ENCODE peak calls at places on chromosomes 16 and 17, in six cellular contexts. R is A549; S is stimulated activated CD8-positive, alpha-beta memory T cell treated with anti-CD3 and anti-CD28 coated beads, Interleukin-15, amount 100 ng/mL, for 48 hours; X is pons; U is EH; L is upper lobe of right lung. A is an unnamed sample.
A peak's percentile ranks its signal among the peaks of the same experiment; 100 is the strongest.

GRCh38 chr17:32881054-32881453 is 4.1 kb upstream of the MYO1D start:
- DNase-seq in R (no peak), S (no peak), X (no peak), U (peak; percentile 13), L (no peak), A (no peak)

GRCh38 chr17:39080416-39081179 is 70.8 kb downstream of the PLXDC1 start:
- DNase-seq in R (no peak), S (no peak), X (no peak), U (peak; percentile 84), L (no peak), A (no peak)

GRCh38 chr16:53058441-53058840 is 3.6 kb downstream of the CHD9 start:
- DNase-seq in R (no peak), S (no peak), X (no peak), U (no peak), L (no peak), A (no peak)

GRCh38 chr16:72470541-72470940 is 298.6 kb upstream of the PMFBP1 start:
- DNase-seq in R (no peak), S (no peak), X (no peak), U (no peak), L (no peak), A (no peak)

GRCh38 chr17:17781591-17782424 is 55.0 kb downstream of the SREBF1 start:
- DNase-seq in R (peak; percentile 51), S (no peak), X (peak; percentile 79), U (peak; percentile 72), L (peak; percentile 83), A (no peak)

GRCh38 chr17:46020023-46020735 is 21.1 kb downstream of the STH start:
- DNase-seq in R (no peak), S (peak; percentile 44), X (peak; percentile 34), U (no peak), L (no peak), A (no peak)

GRCh38 chr16:18983565-18984424 is at the start of gene TMC7:
- DNase-seq in R (peak; percentile 92), S (peak; percentile 25), X (peak; percentile 84), U (peak; percentile 86), L (peak; percentile 94), A (peak; percentile 74)

GRCh38 chr17:44931376-44931775 is 16.1 kb upstream of the GFAP start:
- DNase-seq in R (no peak), S (no peak), X (no peak), U (no peak), L (peak; percentile 34), A (no peak)

GRCh38 chr16:9965079-9965478 is 217.1 kb downstream of the GRIN2A start:
- DNase-seq in R (no peak), S (no peak), X (no peak), U (no peak), L (no peak), A (no peak)

GRCh38 chr16:67767953-67768352 is 38.4 kb downstream of the RANBP10 start:
- DNase-seq in R (peak; percentile 22), S (no peak), X (no peak), U (peak; percentile 78), L (no peak), A (no peak)

GRCh38 chr17:32658470-32659418 is 172.0 kb downstream of the CDK5R1 start:
- DNase-seq in R (no peak), S (no peak), X (peak; percentile 15), U (no peak), L (no peak), A (no peak)

GRCh38 chr17:42759982-42760651 is 910 bp upstream of the RAMP2 start:
- DNase-seq in R (no peak), S (no peak), X (no peak), U (no peak), L (no peak), A (no peak)

GRCh38 chr17:45946841-45947256 is 52.2 kb upstream of the STH start:
- DNase-seq in R (no peak), S (no peak), X (peak; percentile 92), U (no peak), L (no peak), A (no peak)

GRCh38 chr17:34116306-34116705 is 138.8 kb upstream of the CCL2 start:
- DNase-seq in R (no peak), S (no peak), X (no peak), U (no peak), L (no peak), A (no peak)

GRCh38 chr16:88116121-88116900 is 165.1 kb downstream of the BANP start:
- DNase-seq in R (no peak), S (no peak), X (no peak), U (peak; percentile 30), L (no peak), A (no peak)

GRCh38 chr16:4626396-4626795 is 1.8 kb downstream of the MGRN1 start:
- DNase-seq in R (no peak), S (no peak), X (no peak), U (no peak), L (no peak), A (no peak)

GRCh38 chr16:80936410-80936809 is 70.3 kb downstream of the CMC2 start:
- DNase-seq in R (no peak), S (no peak), X (no peak), U (peak; percentile 78), L (no peak), A (no peak)

GRCh38 chr16:77212736-77213541 is 13.7 kb downstream of the SYCE1L start:
- DNase-seq in R (peak; percentile 73), S (peak; percentile 53), X (no peak), U (peak; percentile 36), L (peak; percentile 86), A (no peak)

GRCh38 chr16:27430923-27431484 is 29.0 kb downstream of the IL21R start:
- DNase-seq in R (no peak), S (no peak), X (no peak), U (peak; percentile 29), L (peak; percentile 23), A (no peak)

GRCh38 chr17:15384142-15384803 is 42.9 kb upstream of the TEKT3 start:
- DNase-seq in R (no peak), S (no peak), X (peak; percentile 75), U (no peak), L (no peak), A (no peak)

GRCh38 chr17:9432121-9432866 is 143.3 kb downstream of the STX8 start:
- DNase-seq in R (no peak), S (no peak), X (no peak), U (peak; percentile 21), L (no peak), A (no peak)

GRCh38 chr16:1379054-1379862 is 27.5 kb downstream of the GNPTG start:
- DNase-seq in R (peak; percentile 79), S (peak; percentile 67), X (no peak), U (peak; percentile 87), L (peak; percentile 89), A (no peak)

GRCh38 chr17:8807070-8807550 is 7.9 kb upstream of the MFSD6L start:
- DNase-seq in R (no peak), S (no peak), X (peak; percentile 77), U (peak; percentile 14), L (no peak), A (no peak)

GRCh38 chr16:75491876-75492275 is 3.4 kb downstream of the CHST6 start:
- DNase-seq in R (peak; percentile 41), S (no peak), X (peak; percentile 93), U (peak; percentile 60), L (no peak), A (no peak)

GRCh38 chr17:63946440-63947363 is 14.6 kb upstream of the CD79B start:
- DNase-seq in R (peak; percentile 45), S (peak; percentile 43), X (peak; percentile 2), U (peak; percentile 45), L (no peak), A (peak; percentile 22)

GRCh38 chr17:17840751-17841591 is 4.2 kb upstream of the SREBF1 start:
- DNase-seq in R (no peak), S (no peak), X (peak; percentile 86), U (peak; percentile 59), L (no peak), A (no peak)

GRCh38 chr17:71828182-71828596 is 292.6 kb upstream of the SOX9 start:
- DNase-seq in R (no peak), S (no peak), X (peak; percentile 63), U (peak; percentile 45), L (no peak), A (no peak)

GRCh38 chr17:41301916-41302901 is at the start of gene KRTAP29-1:
- DNase-seq in R (no peak), S (no peak), X (no peak), U (no peak), L (no peak), A (no peak)

GRCh38 chr17:80294210-80294609 is 33.6 kb downstream of the RNF213 start:
- DNase-seq in R (no peak), S (no peak), X (peak; percentile 62), U (no peak), L (no peak), A (no peak)

GRCh38 chr17:28888832-28889231 is 8.7 kb downstream of the FLOT2 start:
- DNase-seq in R (no peak), S (no peak), X (no peak), U (no peak), L (no peak), A (no peak)

GRCh38 chr16:55403464-55403863 is 75.5 kb upstream of the MMP2 start:
- DNase-seq in R (no peak), S (no peak), X (no peak), U (no peak), L (no peak), A (no peak)

GRCh38 chr16:85384831-85385462 is 228.2 kb upstream of the GSE1 start:
- DNase-seq in R (no peak), S (no peak), X (no peak), U (no peak), L (peak; percentile 62), A (no peak)

GRCh38 chr17:1929896-1930750 is 95.0 kb downstream of the RTN4RL1 start:
- DNase-seq in R (no peak), S (no peak), X (no peak), U (no peak), L (no peak), A (no peak)

GRCh38 chr17:30323262-30323894 is 10.5 kb downstream of the TMIGD1 start:
- DNase-seq in R (no peak), S (no peak), X (no peak), U (peak; percentile 16), L (no peak), A (no peak)

GRCh38 chr16:88922826-88923410 is 54.1 kb downstream of the CBFA2T3 start:
- DNase-seq in R (no peak), S (no peak), X (no peak), U (no peak), L (no peak), A (no peak)

GRCh38 chr16:56800355-56800754 is 64.7 kb upstream of the SLC12A3 start:
- DNase-seq in R (no peak), S (no peak), X (no peak), U (peak; percentile 70), L (no peak), A (no peak)

GRCh38 chr16:19245326-19245925 is 40.1 kb upstream of the CLEC19A start:
- DNase-seq in R (no peak), S (no peak), X (no peak), U (no peak), L (no peak), A (no peak)